ENCODE peak calls at places on chromosomes 7 and 10, in seven cellular contexts. One of them, this sample, is unnamed.

GRCh38 chr7:83466956-83467355 is 182.0 kb downstream of the SEMA3E start:
- DNase-seq in HCT116: no peak
- DNase-seq in SK-N-SH: no peak
- DNase-seq in HepG2: no peak
- DNase-seq in GM12878: no peak
- DNase-seq in K562: no peak
- DNase-seq in H1: no peak
- DNase-seq in this sample: no peak

GRCh38 chr10:86648706-86649426 is 5.5 kb upstream of the OPN4 start:
- DNase-seq in HCT116: no peak
- DNase-seq in SK-N-SH: peak; percentile 57
- DNase-seq in HepG2: no peak
- DNase-seq in GM12878: no peak
- DNase-seq in K562: no peak
- DNase-seq in H1: no peak
- DNase-seq in this sample: no peak

GRCh38 chr10:89642193-89642592 is 2.8 kb downstream of the PANK1 start:
- DNase-seq in HCT116: no peak
- DNase-seq in SK-N-SH: no peak
- DNase-seq in HepG2: no peak
- DNase-seq in GM12878: no peak
- DNase-seq in K562: no peak
- DNase-seq in H1: no peak
- DNase-seq in this sample: peak; percentile 64

GRCh38 chr10:82757907-82758306 is 882.9 kb downstream of the NRG3 start:
- DNase-seq in HCT116: no peak
- DNase-seq in SK-N-SH: no peak
- DNase-seq in HepG2: no peak
- DNase-seq in GM12878: no peak
- DNase-seq in K562: no peak
- DNase-seq in H1: no peak
- DNase-seq in this sample: no peak

GRCh38 chr10:44706745-44707144 is 204.4 kb upstream of the TMEM72 start:
- DNase-seq in HCT116: peak; percentile 3
- DNase-seq in SK-N-SH: no peak
- DNase-seq in HepG2: no peak
- DNase-seq in GM12878: no peak
- DNase-seq in K562: no peak
- DNase-seq in H1: no peak
- DNase-seq in this sample: no peak

GRCh38 chr10:69479737-69480412 is 28.6 kb downstream of the TSPAN15 start:
- DNase-seq in HCT116: no peak
- DNase-seq in SK-N-SH: no peak
- DNase-seq in HepG2: no peak
- DNase-seq in GM12878: no peak
- DNase-seq in K562: no peak
- DNase-seq in H1: no peak
- DNase-seq in this sample: no peak

GRCh38 chr7:116776610-116777289 is 85.6 kb upstream of the CAPZA2 start:
- DNase-seq in HCT116: peak; percentile 97
- DNase-seq in SK-N-SH: no peak
- DNase-seq in HepG2: no peak
- DNase-seq in GM12878: peak; percentile 13
- DNase-seq in K562: no peak
- DNase-seq in H1: no peak
- DNase-seq in this sample: no peak

GRCh38 chr7:45681596-45682357 is 107.6 kb downstream of the ADCY1 start:
- DNase-seq in HCT116: no peak
- DNase-seq in SK-N-SH: no peak
- DNase-seq in HepG2: no peak
- DNase-seq in GM12878: no peak
- DNase-seq in K562: no peak
- DNase-seq in H1: peak; percentile 26
- DNase-seq in this sample: no peak

GRCh38 chr10:47312663-47312995 is 9.6 kb upstream of the GDF2 start:
- DNase-seq in HCT116: no peak
- DNase-seq in SK-N-SH: no peak
- DNase-seq in HepG2: no peak
- DNase-seq in GM12878: no peak
- DNase-seq in K562: no peak
- DNase-seq in H1: no peak
- DNase-seq in this sample: no peak

GRCh38 chr10:15321431-15322321 is 49.4 kb downstream of the FAM171A1 start:
- DNase-seq in HCT116: no peak
- DNase-seq in SK-N-SH: peak; percentile 45
- DNase-seq in HepG2: no peak
- DNase-seq in GM12878: no peak
- DNase-seq in K562: no peak
- DNase-seq in H1: no peak
- DNase-seq in this sample: no peak

GRCh38 chr7:140060788-140061606 is 1.8 kb downstream of the PARP12 start:
- DNase-seq in HCT116: no peak
- DNase-seq in SK-N-SH: no peak
- DNase-seq in HepG2: no peak
- DNase-seq in GM12878: no peak
- DNase-seq in K562: no peak
- DNase-seq in H1: peak; percentile 41
- DNase-seq in this sample: no peak

GRCh38 chr10:85612378-85612775 is 754.2 kb downstream of the GRID1 start:
- DNase-seq in HCT116: no peak
- DNase-seq in SK-N-SH: no peak
- DNase-seq in HepG2: no peak
- DNase-seq in GM12878: peak; percentile 21
- DNase-seq in K562: no peak
- DNase-seq in H1: no peak
- DNase-seq in this sample: no peak

GRCh38 chr7:36138209-36138608 is 14.8 kb upstream of the EEPD1 start:
- DNase-seq in HCT116: no peak
- DNase-seq in SK-N-SH: no peak
- DNase-seq in HepG2: no peak
- DNase-seq in GM12878: no peak
- DNase-seq in K562: no peak
- DNase-seq in H1: no peak
- DNase-seq in this sample: no peak

GRCh38 chr10:114663631-114664030 is 5.6 kb upstream of the ABLIM1 start:
- DNase-seq in HCT116: no peak
- DNase-seq in SK-N-SH: no peak
- DNase-seq in HepG2: no peak
- DNase-seq in GM12878: no peak
- DNase-seq in K562: no peak
- DNase-seq in H1: no peak
- DNase-seq in this sample: no peak

GRCh38 chr7:25901658-25902057 is 250.3 kb upstream of the NFE2L3 start:
- DNase-seq in HCT116: no peak
- DNase-seq in SK-N-SH: no peak
- DNase-seq in HepG2: no peak
- DNase-seq in GM12878: no peak
- DNase-seq in K562: no peak
- DNase-seq in H1: no peak
- DNase-seq in this sample: no peak

GRCh38 chr7:25897261-25897782 is 254.7 kb upstream of the NFE2L3 start:
- DNase-seq in HCT116: no peak
- DNase-seq in SK-N-SH: no peak
- DNase-seq in HepG2: no peak
- DNase-seq in GM12878: no peak
- DNase-seq in K562: no peak
- DNase-seq in H1: no peak
- DNase-seq in this sample: peak; percentile 27

GRCh38 chr7:25895792-25896171 is 256.2 kb upstream of the NFE2L3 start:
- DNase-seq in HCT116: no peak
- DNase-seq in SK-N-SH: no peak
- DNase-seq in HepG2: no peak
- DNase-seq in GM12878: no peak
- DNase-seq in K562: no peak
- DNase-seq in H1: no peak
- DNase-seq in this sample: no peak

GRCh38 chr7:25900245-25900644 is 251.8 kb upstream of the NFE2L3 start:
- DNase-seq in HCT116: no peak
- DNase-seq in SK-N-SH: no peak
- DNase-seq in HepG2: no peak
- DNase-seq in GM12878: no peak
- DNase-seq in K562: no peak
- DNase-seq in H1: no peak
- DNase-seq in this sample: no peak

GRCh38 chr7:25900887-25901286 is 251.1 kb upstream of the NFE2L3 start:
- DNase-seq in HCT116: no peak
- DNase-seq in SK-N-SH: no peak
- DNase-seq in HepG2: no peak
- DNase-seq in GM12878: no peak
- DNase-seq in K562: no peak
- DNase-seq in H1: no peak
- DNase-seq in this sample: no peak
- TF ChIP-seq JUND in HCT116: no peak
- TF ChIP-seq JUND in SK-N-SH: no peak
- TF ChIP-seq JUND in HepG2: no peak
- TF ChIP-seq JUND in GM12878: no peak
- TF ChIP-seq JUND in K562: no peak
- TF ChIP-seq JUND in H1: no peak
- TF ChIP-seq JUND in this sample: no peak

DNA sequence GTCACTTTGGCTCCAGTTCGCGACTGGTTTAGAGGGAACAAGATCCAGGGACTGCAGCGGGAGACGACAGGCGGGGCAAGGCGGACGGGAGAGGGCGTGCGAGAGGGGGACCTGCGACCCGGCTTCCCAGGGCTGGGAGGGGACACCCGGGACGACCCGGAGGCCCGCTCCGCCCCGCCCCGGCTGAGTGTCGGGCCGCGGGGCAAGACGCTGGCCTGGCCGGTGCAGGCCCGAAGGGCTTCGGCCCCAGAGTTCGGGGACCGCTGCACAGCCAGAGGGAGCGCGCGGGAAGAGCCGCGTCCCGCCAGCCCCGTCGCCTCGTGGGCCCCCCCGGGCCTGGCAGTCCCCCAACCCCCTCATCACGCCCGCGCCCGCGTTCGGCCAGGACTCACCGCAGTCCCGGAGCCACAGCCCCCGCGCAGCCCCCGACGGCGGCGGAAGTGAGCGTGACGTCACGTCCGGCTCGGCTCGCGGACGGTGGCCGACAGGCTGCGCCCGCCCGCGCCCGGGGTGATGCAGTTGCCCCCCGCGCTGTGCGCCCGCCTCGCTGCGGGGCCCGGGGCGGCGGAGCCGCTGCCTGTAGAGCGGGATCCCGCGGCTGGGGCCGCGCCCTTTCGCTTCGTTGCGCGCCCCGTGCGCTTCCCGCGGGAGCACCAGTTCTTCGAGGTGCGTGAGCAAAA is at the start of the genes TUBGCP2 and ZNF511:
- DNase-seq in HCT116: no peak
- DNase-seq in SK-N-SH: peak; percentile 95
- DNase-seq in HepG2: peak; percentile 55
- DNase-seq in GM12878: no peak
- DNase-seq in K562: peak; percentile 73
- DNase-seq in H1: peak; percentile 95
- DNase-seq in this sample: peak; percentile 83
- TF ChIP-seq JUND in HCT116: no peak
- TF ChIP-seq JUND in SK-N-SH: no peak
- TF ChIP-seq JUND in HepG2: peak; percentile 77
- TF ChIP-seq JUND in GM12878: no peak
- TF ChIP-seq JUND in K562: peak; percentile 73
- TF ChIP-seq JUND in H1: peak; percentile 75
- TF ChIP-seq JUND in this sample: no peak

GRCh38 chr10:76191371-76191770 is 759.9 kb downstream of the LRMDA start:
- DNase-seq in HCT116: no peak
- DNase-seq in SK-N-SH: no peak
- DNase-seq in HepG2: no peak
- DNase-seq in GM12878: no peak
- DNase-seq in K562: no peak
- DNase-seq in H1: no peak
- DNase-seq in this sample: no peak
- TF ChIP-seq JUND in HCT116: no peak
- TF ChIP-seq JUND in SK-N-SH: no peak
- TF ChIP-seq JUND in HepG2: no peak
- TF ChIP-seq JUND in GM12878: no peak
- TF ChIP-seq JUND in K562: no peak
- TF ChIP-seq JUND in H1: no peak
- TF ChIP-seq JUND in this sample: no peak

GRCh38 chr7:33807779-33808482 is 97.4 kb upstream of the BMPER start:
- DNase-seq in HCT116: peak; percentile 10
- DNase-seq in SK-N-SH: peak; percentile 48
- DNase-seq in HepG2: peak; percentile 69
- DNase-seq in GM12878: no peak
- DNase-seq in K562: peak; percentile 28
- DNase-seq in H1: peak; percentile 83
- DNase-seq in this sample: no peak
- TF ChIP-seq JUND in HCT116: no peak
- TF ChIP-seq JUND in SK-N-SH: peak; percentile 75
- TF ChIP-seq JUND in HepG2: no peak
- TF ChIP-seq JUND in GM12878: no peak
- TF ChIP-seq JUND in K562: no peak
- TF ChIP-seq JUND in H1: no peak
- TF ChIP-seq JUND in this sample: no peak

GRCh38 chr10:121654021-121654545 is 55.8 kb upstream of the FGFR2 start:
- DNase-seq in HCT116: no peak
- DNase-seq in SK-N-SH: no peak
- DNase-seq in HepG2: no peak
- DNase-seq in GM12878: no peak
- DNase-seq in K562: no peak
- DNase-seq in H1: no peak
- DNase-seq in this sample: no peak
- TF ChIP-seq JUND in HCT116: no peak
- TF ChIP-seq JUND in SK-N-SH: no peak
- TF ChIP-seq JUND in HepG2: no peak
- TF ChIP-seq JUND in GM12878: no peak
- TF ChIP-seq JUND in K562: no peak
- TF ChIP-seq JUND in H1: no peak
- TF ChIP-seq JUND in this sample: no peak

GRCh38 chr10:96257944-96258343 is 13.4 kb downstream of the BLNK start:
- DNase-seq in HCT116: no peak
- DNase-seq in SK-N-SH: no peak
- DNase-seq in HepG2: no peak
- DNase-seq in GM12878: no peak
- DNase-seq in K562: no peak
- DNase-seq in H1: peak; percentile 22
- DNase-seq in this sample: no peak

GRCh38 chr10:96255569-96256335 is 15.6 kb downstream of the BLNK start:
- DNase-seq in HCT116: no peak
- DNase-seq in SK-N-SH: no peak
- DNase-seq in HepG2: no peak
- DNase-seq in GM12878: no peak
- DNase-seq in K562: no peak
- DNase-seq in H1: no peak
- DNase-seq in this sample: no peak

GRCh38 chr10:96252730-96253129 is 18.6 kb downstream of the BLNK start:
- DNase-seq in HCT116: no peak
- DNase-seq in SK-N-SH: no peak
- DNase-seq in HepG2: no peak
- DNase-seq in GM12878: no peak
- DNase-seq in K562: no peak
- DNase-seq in H1: no peak
- DNase-seq in this sample: no peak

GRCh38 chr10:96259150-96259549 is 12.2 kb downstream of the BLNK start:
- DNase-seq in HCT116: no peak
- DNase-seq in SK-N-SH: no peak
- DNase-seq in HepG2: no peak
- DNase-seq in GM12878: no peak
- DNase-seq in K562: no peak
- DNase-seq in H1: no peak
- DNase-seq in this sample: no peak

DNA sequence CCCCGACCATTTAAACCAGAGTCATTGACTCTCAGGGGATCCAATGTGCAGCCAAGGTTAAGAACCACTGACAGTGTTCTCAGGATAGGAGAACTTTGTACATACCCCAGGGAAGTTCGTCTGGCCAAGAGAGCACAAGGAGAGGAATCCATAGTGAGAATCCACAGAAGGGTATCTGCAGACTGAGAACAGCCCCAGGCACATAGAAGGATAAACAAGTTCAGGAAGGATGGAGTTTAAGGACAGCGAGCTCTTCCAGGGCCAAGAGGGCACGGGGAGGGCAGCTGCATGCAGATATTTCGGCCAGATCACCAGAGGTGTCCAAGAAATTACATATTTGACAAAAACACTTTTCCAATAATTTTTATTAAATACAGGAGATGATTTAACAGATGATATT is 16.4 kb downstream of the BLNK start:
- DNase-seq in HCT116: no peak
- DNase-seq in SK-N-SH: no peak
- DNase-seq in HepG2: no peak
- DNase-seq in GM12878: no peak
- DNase-seq in K562: no peak
- DNase-seq in H1: no peak
- DNase-seq in this sample: no peak
- TF ChIP-seq JUND in HCT116: no peak
- TF ChIP-seq JUND in SK-N-SH: no peak
- TF ChIP-seq JUND in HepG2: no peak
- TF ChIP-seq JUND in GM12878: no peak
- TF ChIP-seq JUND in K562: no peak
- TF ChIP-seq JUND in H1: no peak
- TF ChIP-seq JUND in this sample: no peak